ENCODE peak calls at places on chromosome 13, in five cellular contexts. R is EL; L is NCI-H2171; Q is NCI-H1105; V is stimulated activated CD4-positive, alpha-beta T cell treated with anti-CD3 and anti-CD28 coated beads, Interleukin-2, amount 100 ng/mL, for 48 hours. K is an unnamed sample.

GRCh38 chr13:20141238-20142018 is 19.4 kb downstream of the GJA3 start:
- DNase-seq in Q (no peak), R (no peak), V (no peak), L (no peak), K (no peak)

GRCh38 chr13:99027260-99027659 is 49.4 kb upstream of the DOCK9 start:
- DNase-seq in L (no peak), Q (no peak), R (no peak), V (no peak), K (peak)

GRCh38 chr13:109427148-109427547 is 359.2 kb downstream of the IRS2 start:
- DNase-seq in V (no peak), Q (no peak), R (peak), L (no peak), K (peak)

GRCh38 chr13:35927554-35927953 is 203.6 kb downstream of the DCLK1 start:
- DNase-seq in V (no peak), Q (no peak), R (peak), L (no peak), K (peak)

GRCh38 chr13:99062593-99062992 is 84.7 kb upstream of the DOCK9 start:
- DNase-seq in R (peak), Q (peak), L (peak), V (no peak), K (peak)

GRCh38 chr13:30679483-30680330 is 55.6 kb upstream of the ALOX5AP start:
- DNase-seq in Q (no peak), R (peak), L (no peak), V (no peak), K (peak)

GRCh38 chr13:99944606-99945005 is 27.0 kb downstream of the ZIC5 start:
- DNase-seq in Q (no peak), V (no peak), R (no peak), L (no peak), K (no peak)

GRCh38 chr13:28220166-28220565 is 81.8 kb downstream of the PAN3 start:
- DNase-seq in L (no peak), Q (no peak), V (no peak), R (peak), K (peak)

GRCh38 chr13:107518292-107518691 is 697.0 kb downstream of the LIG4 start:
- DNase-seq in Q (no peak), R (no peak), L (no peak), V (no peak), K (peak)

GRCh38 chr13:39311619-39312018 is 273.4 kb downstream of the NHLRC3 start:
- DNase-seq in R (peak), V (no peak), Q (no peak), L (no peak), K (peak)

K was measured in M059J.